ENCODE peak calls at places on chromosomes 6 and 20, in seven cellular contexts. One of them, this sample, is unnamed.

GRCh38 chr20:61736751-61737310 is 328.9 kb downstream of the TAF4 start:
- DNase-seq in HTR-8/SVneo: no peak
- DNase-seq in stimulated activated CD4-positive, alpha-beta T cell treated with anti-CD3 and anti-CD28 coated beads, Interleukin-12 subunit alpha, Interleukin-12 subunit beta, amount 100 ng/mL, for 4 hours: no peak
- DNase-seq in DMS79 treated with DMSO at 0.1 percent for 48 hours: no peak
- DNase-seq in retina: no peak
- DNase-seq in GM23248: no peak
- DNase-seq in NCI-H1436 treated with DMSO at 0.1 percent for 48 hours: no peak
- DNase-seq in this sample: no peak

GRCh38 chr6:151808331-151809241 is 1.1 kb downstream of the ESR1 start:
- DNase-seq in HTR-8/SVneo: no peak
- DNase-seq in stimulated activated CD4-positive, alpha-beta T cell treated with anti-CD3 and anti-CD28 coated beads, Interleukin-12 subunit alpha, Interleukin-12 subunit beta, amount 100 ng/mL, for 4 hours: no peak
- DNase-seq in DMS79 treated with DMSO at 0.1 percent for 48 hours: no peak
- DNase-seq in retina: peak
- DNase-seq in GM23248: peak
- DNase-seq in NCI-H1436 treated with DMSO at 0.1 percent for 48 hours: no peak
- DNase-seq in this sample: peak

GRCh38 chr20:59948828-59949720 is 8.9 kb downstream of the FAM217B start:
- DNase-seq in HTR-8/SVneo: peak
- DNase-seq in stimulated activated CD4-positive, alpha-beta T cell treated with anti-CD3 and anti-CD28 coated beads, Interleukin-12 subunit alpha, Interleukin-12 subunit beta, amount 100 ng/mL, for 4 hours: no peak
- DNase-seq in DMS79 treated with DMSO at 0.1 percent for 48 hours: peak
- DNase-seq in retina: peak
- DNase-seq in GM23248: peak
- DNase-seq in NCI-H1436 treated with DMSO at 0.1 percent for 48 hours: no peak
- DNase-seq in this sample: no peak

GRCh38 chr6:43492673-43493072 is 15.3 kb downstream of the TJAP1 start:
- DNase-seq in HTR-8/SVneo: no peak
- DNase-seq in stimulated activated CD4-positive, alpha-beta T cell treated with anti-CD3 and anti-CD28 coated beads, Interleukin-12 subunit alpha, Interleukin-12 subunit beta, amount 100 ng/mL, for 4 hours: no peak
- DNase-seq in DMS79 treated with DMSO at 0.1 percent for 48 hours: no peak
- DNase-seq in retina: no peak
- DNase-seq in GM23248: peak
- DNase-seq in NCI-H1436 treated with DMSO at 0.1 percent for 48 hours: no peak
- DNase-seq in this sample: no peak

GRCh38 chr6:119209452-119210205 is 131.2 kb upstream of the FAM184A start:
- DNase-seq in HTR-8/SVneo: no peak
- DNase-seq in stimulated activated CD4-positive, alpha-beta T cell treated with anti-CD3 and anti-CD28 coated beads, Interleukin-12 subunit alpha, Interleukin-12 subunit beta, amount 100 ng/mL, for 4 hours: no peak
- DNase-seq in DMS79 treated with DMSO at 0.1 percent for 48 hours: no peak
- DNase-seq in retina: no peak
- DNase-seq in GM23248: no peak
- DNase-seq in NCI-H1436 treated with DMSO at 0.1 percent for 48 hours: no peak
- DNase-seq in this sample: no peak

GRCh38 chr6:23175391-23175790 is 606.0 kb downstream of the HDGFL1 start:
- DNase-seq in HTR-8/SVneo: no peak
- DNase-seq in stimulated activated CD4-positive, alpha-beta T cell treated with anti-CD3 and anti-CD28 coated beads, Interleukin-12 subunit alpha, Interleukin-12 subunit beta, amount 100 ng/mL, for 4 hours: no peak
- DNase-seq in DMS79 treated with DMSO at 0.1 percent for 48 hours: no peak
- DNase-seq in retina: no peak
- DNase-seq in GM23248: peak
- DNase-seq in NCI-H1436 treated with DMSO at 0.1 percent for 48 hours: no peak
- DNase-seq in this sample: no peak

GRCh38 chr6:31474871-31475286 is 23.1 kb upstream of the MICB start:
- DNase-seq in HTR-8/SVneo: no peak
- DNase-seq in stimulated activated CD4-positive, alpha-beta T cell treated with anti-CD3 and anti-CD28 coated beads, Interleukin-12 subunit alpha, Interleukin-12 subunit beta, amount 100 ng/mL, for 4 hours: no peak
- DNase-seq in DMS79 treated with DMSO at 0.1 percent for 48 hours: no peak
- DNase-seq in retina: no peak
- DNase-seq in GM23248: no peak
- DNase-seq in NCI-H1436 treated with DMSO at 0.1 percent for 48 hours: no peak
- DNase-seq in this sample: no peak

GRCh38 chr20:15584507-15584906 is 988.7 kb downstream of the KIF16B start:
- DNase-seq in HTR-8/SVneo: no peak
- DNase-seq in stimulated activated CD4-positive, alpha-beta T cell treated with anti-CD3 and anti-CD28 coated beads, Interleukin-12 subunit alpha, Interleukin-12 subunit beta, amount 100 ng/mL, for 4 hours: no peak
- DNase-seq in DMS79 treated with DMSO at 0.1 percent for 48 hours: no peak
- DNase-seq in retina: no peak
- DNase-seq in GM23248: no peak
- DNase-seq in NCI-H1436 treated with DMSO at 0.1 percent for 48 hours: no peak
- DNase-seq in this sample: no peak

GRCh38 chr20:19807901-19808300 is 49.8 kb downstream of the RIN2 start:
- DNase-seq in HTR-8/SVneo: no peak
- DNase-seq in stimulated activated CD4-positive, alpha-beta T cell treated with anti-CD3 and anti-CD28 coated beads, Interleukin-12 subunit alpha, Interleukin-12 subunit beta, amount 100 ng/mL, for 4 hours: no peak
- DNase-seq in DMS79 treated with DMSO at 0.1 percent for 48 hours: peak
- DNase-seq in retina: no peak
- DNase-seq in GM23248: no peak
- DNase-seq in NCI-H1436 treated with DMSO at 0.1 percent for 48 hours: no peak
- DNase-seq in this sample: no peak

GRCh38 chr6:38508894-38509293 is 130.8 kb downstream of the BTBD9 start:
- DNase-seq in HTR-8/SVneo: no peak
- DNase-seq in stimulated activated CD4-positive, alpha-beta T cell treated with anti-CD3 and anti-CD28 coated beads, Interleukin-12 subunit alpha, Interleukin-12 subunit beta, amount 100 ng/mL, for 4 hours: no peak
- DNase-seq in DMS79 treated with DMSO at 0.1 percent for 48 hours: no peak
- DNase-seq in retina: no peak
- DNase-seq in GM23248: peak
- DNase-seq in NCI-H1436 treated with DMSO at 0.1 percent for 48 hours: no peak
- DNase-seq in this sample: no peak

GRCh38 chr6:134846865-134847264 is 103.0 kb downstream of the ALDH8A1 start:
- DNase-seq in HTR-8/SVneo: no peak
- DNase-seq in stimulated activated CD4-positive, alpha-beta T cell treated with anti-CD3 and anti-CD28 coated beads, Interleukin-12 subunit alpha, Interleukin-12 subunit beta, amount 100 ng/mL, for 4 hours: no peak
- DNase-seq in DMS79 treated with DMSO at 0.1 percent for 48 hours: no peak
- DNase-seq in retina: no peak
- DNase-seq in GM23248: no peak
- DNase-seq in NCI-H1436 treated with DMSO at 0.1 percent for 48 hours: no peak
- DNase-seq in this sample: no peak

GRCh38 chr6:89999154-89999553 is 104.9 kb downstream of the GJA10 start:
- DNase-seq in HTR-8/SVneo: no peak
- DNase-seq in stimulated activated CD4-positive, alpha-beta T cell treated with anti-CD3 and anti-CD28 coated beads, Interleukin-12 subunit alpha, Interleukin-12 subunit beta, amount 100 ng/mL, for 4 hours: no peak
- DNase-seq in DMS79 treated with DMSO at 0.1 percent for 48 hours: peak
- DNase-seq in retina: no peak
- DNase-seq in GM23248: peak
- DNase-seq in NCI-H1436 treated with DMSO at 0.1 percent for 48 hours: peak
- DNase-seq in this sample: peak